ENCODE peak calls at places on chromosome 21, in five cellular contexts. F is HepG2, H is H1, A is GM12878, N is K562. Q is an unnamed sample.

GRCh38 chr21:14267071-14267470 is 51.1 kb downstream of the RBM11 start:
- DNase-seq in N (no peak), H (no peak), F (no peak), A (no peak), Q (no peak)

GRCh38 chr21:28419110-28419509 is 573.6 kb downstream of the LTN1 start:
- DNase-seq in F (no peak), H (no peak), N (no peak), A (no peak), Q (no peak)

GRCh38 chr21:31064803-31065202 is 26.5 kb upstream of the KRTAP19-8 start:
- DNase-seq in A (no peak), H (no peak), N (no peak), F (no peak), Q (no peak)

GRCh38 chr21:32021319-32022027 is 148.7 kb downstream of the HUNK start:
- DNase-seq in A (no peak), F (no peak), N (no peak), H (no peak), Q (no peak)

GRCh38 chr21:15455819-15456462 is 273.8 kb upstream of the USP25 start:
- DNase-seq in F (peak), H (no peak), N (no peak), A (no peak), Q (no peak)

GRCh38 chr21:39542736-39543135 is 70.0 kb upstream of the B3GALT5 start:
- DNase-seq in F (no peak), H (no peak), N (no peak), A (no peak), Q (no peak)

GRCh38 chr21:36550761-36551160 is 70.8 kb upstream of the CLDN14 start:
- DNase-seq in H (peak), A (no peak), F (no peak), N (no peak), Q (no peak)

GRCh38 chr21:17436626-17437111 is 76.2 kb upstream of the CXADR start:
- DNase-seq in A (no peak), F (peak), N (no peak), H (no peak), Q (no peak)

DNA sequence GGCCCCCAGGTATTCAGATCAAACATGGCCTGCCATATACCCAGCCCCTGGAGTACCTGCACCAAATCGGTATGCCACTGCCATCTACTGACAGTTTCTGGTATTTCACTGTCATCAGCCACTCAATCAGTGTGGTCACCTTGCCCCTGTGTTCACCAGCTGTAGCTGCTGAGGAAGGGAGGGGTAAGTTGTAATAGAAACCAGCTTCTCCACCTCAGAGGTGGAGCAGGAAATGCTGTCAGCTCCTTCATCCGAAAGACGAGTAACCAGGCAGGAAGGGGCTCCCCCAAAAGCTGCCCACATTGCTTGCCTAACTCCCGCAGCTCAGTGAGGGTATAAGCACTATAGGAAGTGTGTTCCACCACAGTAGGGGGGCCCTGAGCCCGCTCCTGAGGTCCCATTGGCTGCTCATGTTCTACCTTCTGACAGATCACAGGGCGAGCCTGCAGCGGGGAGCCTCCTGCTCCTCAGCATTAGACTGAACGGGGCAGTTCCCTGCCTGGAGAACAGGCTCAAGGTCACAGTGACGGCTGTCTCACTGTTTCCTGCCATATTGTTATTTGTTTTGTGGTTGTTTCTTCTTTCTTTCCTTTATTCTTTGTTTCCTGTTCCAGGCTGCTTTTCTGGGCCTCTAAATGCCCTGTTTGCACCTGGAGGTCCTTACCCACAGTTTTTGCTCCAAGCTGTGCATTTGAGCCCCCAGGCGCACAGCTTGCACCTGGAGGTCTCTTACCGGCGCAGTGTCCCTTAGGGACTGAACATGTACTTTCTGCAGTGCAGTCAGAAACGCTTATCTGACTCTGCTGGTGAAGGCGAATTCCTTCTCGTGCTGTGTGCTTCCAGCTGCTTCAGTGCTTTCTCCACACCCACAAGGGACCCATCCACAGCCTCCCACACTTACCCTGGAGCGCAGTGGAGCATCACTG is 1638.3 kb downstream of the MRPL39 start:
- DNase-seq in A (peak), N (peak), F (no peak), H (peak), Q (no peak)
- TF ChIP-seq SRF in A (no peak), N (no peak), F (no peak), H (no peak), Q (no peak)

DNA sequence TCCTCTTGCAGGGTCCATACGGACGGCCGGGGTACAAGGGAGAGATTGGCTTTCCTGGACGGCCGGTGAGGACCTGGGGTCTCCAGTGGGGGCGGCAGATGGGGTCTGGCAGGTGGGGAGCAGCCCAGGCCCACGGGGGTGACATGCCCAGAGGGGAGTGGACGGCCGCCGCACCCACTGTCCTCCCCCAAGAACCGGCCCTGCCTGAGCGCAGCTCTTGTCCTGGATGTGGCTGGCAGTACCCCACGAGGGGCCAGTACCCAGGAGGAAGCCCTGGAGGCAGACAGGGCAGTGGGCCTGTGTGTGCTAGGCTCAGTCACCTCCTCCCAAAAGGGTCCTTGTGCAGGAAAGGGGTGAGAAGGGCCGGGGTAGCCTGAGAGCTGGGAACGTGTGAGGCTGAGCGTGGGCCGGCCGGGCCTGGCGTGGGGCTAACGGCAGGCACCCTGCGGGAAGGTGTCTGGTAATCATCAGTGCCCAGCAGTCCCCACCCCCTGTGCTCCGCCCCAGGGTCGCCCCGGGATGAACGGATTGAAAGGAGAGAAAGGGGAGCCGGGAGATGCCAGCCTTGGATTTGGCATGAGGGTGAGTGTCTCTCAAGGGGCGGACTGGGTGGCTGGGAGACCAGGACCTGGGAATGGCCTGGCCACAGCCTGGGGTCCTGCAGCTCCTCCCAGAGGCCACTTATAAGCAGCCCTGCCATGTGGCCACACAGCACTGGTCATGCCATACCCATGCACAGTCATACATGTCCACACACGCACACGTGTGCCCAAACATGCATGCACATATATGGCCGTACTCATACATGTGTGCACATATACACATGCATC is 47.2 kb downstream of the SLC19A1 start:
- DNase-seq in N (no peak), H (no peak), A (no peak), F (no peak), Q (no peak)
- H3K4me3 ChIP-seq in N (no peak), H (no peak), A (no peak), F (no peak), Q (no peak)

DNA sequence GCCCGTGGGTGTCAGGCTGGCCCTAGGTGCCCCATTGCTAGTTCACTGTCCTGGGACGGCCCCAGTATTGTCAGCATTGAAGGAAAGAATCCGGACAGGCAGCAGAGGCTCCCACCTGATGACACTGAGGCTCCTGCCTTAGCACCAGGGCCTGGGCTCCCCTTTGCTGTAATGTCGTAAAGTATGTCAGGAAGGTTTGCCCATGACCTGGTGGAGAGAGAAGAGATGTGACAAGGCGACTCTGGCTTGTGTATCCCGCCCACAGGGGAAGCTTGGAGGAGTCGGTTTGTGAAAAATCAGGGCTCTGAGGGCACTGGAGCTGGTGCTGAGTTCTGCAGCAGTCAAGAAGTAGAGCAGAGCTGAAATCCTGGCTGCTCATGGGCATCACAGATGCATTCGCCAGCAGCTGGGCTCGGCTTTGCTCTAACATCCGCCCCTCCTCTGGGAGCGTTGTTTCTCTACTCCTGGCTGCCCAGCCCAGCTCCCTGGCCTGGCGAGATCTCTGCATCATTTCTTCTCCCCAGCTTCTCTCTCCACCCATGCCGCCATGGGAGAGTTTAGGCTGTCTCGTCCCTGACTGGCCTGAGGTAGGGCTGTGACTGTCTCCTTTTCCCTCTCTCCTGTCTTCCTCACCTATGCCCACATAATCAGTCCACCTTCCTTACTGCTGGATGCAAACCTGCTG is 74.1 kb downstream of the ADARB1 start:
- DNase-seq in N (no peak), F (no peak), H (peak), A (no peak), Q (no peak)
- TF ChIP-seq SRF in N (no peak), F (no peak), H (no peak), A (no peak), Q (no peak)

DNA sequence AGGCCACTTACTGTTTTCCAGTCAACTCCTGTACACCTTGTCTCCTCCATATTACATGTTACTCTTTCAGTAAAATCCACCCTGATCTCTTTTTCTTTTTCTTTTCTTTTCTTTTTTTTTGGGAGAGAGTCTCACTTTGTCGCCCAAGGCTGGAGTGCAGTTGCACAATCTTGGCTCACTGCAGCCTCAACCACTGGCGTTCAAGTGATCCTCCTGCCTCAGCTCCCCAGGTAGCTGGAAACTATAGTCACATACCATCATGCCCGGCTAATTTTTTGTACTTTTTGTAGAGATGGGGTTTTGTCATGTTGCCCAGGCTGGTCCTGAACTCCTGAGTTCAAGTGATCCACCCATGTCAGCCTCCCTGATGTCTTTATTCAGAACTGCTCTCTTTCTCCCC is 57.8 kb downstream of the CYYR1 start:
- DNase-seq in A (no peak), N (no peak), H (no peak), F (no peak), Q (no peak)
- H3K4me3 ChIP-seq in A (no peak), N (no peak), H (no peak), F (no peak), Q (no peak)

DNA sequence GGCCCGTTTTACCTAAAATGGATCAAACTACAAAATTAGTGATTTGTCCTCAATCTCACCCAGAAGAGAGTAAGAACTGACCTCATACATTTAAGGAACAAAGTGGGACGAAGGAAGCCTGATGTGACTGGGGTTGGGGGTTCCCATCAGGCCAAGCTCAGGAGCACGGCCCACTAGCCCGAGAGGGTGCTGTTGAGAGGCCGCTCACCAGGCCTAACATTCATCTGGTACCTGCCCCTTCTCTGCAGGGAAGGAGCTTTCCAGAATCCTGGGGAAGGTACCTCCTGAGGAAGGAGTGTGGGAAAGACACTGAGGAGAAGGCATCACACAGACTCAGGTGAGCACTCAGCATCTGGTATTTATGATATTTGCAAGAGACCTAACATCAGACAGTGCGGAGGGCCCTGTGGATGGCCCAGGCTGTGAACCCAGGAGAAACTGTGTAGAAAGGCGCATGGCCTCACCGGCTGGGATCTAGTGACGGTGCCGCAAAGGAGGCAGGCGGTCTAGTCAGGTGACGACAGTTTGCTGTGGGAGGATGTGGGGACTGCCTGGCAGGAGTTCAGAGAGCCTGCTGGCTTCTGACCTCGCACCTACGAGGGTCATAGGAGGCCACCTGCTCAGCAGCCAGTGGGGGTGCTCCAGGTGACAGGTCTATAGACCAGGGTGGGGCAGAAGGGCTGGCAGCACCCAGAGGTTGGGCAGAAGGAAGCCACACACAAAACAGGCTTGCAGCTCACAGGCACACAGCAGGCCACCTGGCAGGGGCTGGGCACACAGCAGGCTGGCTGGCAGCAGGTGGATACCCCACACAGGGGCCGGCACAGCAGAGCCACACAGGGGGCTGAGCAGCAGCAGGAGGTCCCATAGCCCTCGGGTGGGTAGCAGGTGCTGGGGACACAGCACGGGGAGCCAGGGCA is 543 bp downstream of the KRTAP12-4 start:
- DNase-seq in F (no peak), A (no peak), H (no peak), N (no peak), Q (no peak)
- TF ChIP-seq SRF in F (no peak), A (no peak), H (no peak), N (no peak), Q (no peak)

DNA sequence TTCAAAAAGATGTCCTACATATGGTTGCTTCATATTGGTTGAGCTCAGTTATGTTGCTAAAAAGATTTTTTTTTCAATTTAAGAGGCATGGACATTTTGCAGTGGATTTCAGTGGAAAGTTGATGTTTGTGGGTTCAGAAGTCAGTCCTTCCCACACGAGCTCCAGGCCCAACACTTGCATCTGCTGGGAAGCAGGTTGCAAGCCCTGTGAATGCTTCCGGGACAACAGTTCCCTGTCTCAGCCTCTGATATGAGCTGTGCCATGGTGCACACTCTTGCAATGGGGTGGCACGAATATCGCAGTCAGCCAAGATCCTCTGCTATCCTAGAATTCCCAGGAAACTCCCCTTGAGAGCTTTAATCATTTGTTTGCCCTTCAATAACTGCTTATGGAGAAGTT is 30.3 kb upstream of the ABCG1 start:
- DNase-seq in H (no peak), N (no peak), A (no peak), F (no peak), Q (no peak)
- H3K4me3 ChIP-seq in H (no peak), N (no peak), A (no peak), F (no peak), Q (no peak)

GRCh38 chr21:43866659-43867331 is 1.8 kb downstream of the AGPAT3 start:
- DNase-seq in N (peak), H (peak), F (peak), A (peak), Q (no peak)

GRCh38 chr21:43867332-43867703 is 2.3 kb downstream of the AGPAT3 start:
- DNase-seq in A (no peak), F (no peak), H (no peak), N (no peak), Q (no peak)

GRCh38 chr21:43866233-43866632 is 1.2 kb downstream of the AGPAT3 start:
- DNase-seq in N (peak), H (no peak), F (no peak), A (no peak), Q (no peak)

GRCh38 chr21:43868461-43868860 is 3.4 kb downstream of the AGPAT3 start:
- DNase-seq in N (no peak), A (no peak), H (no peak), F (no peak), Q (no peak)

GRCh38 chr21:43867936-43868335 is 2.9 kb downstream of the AGPAT3 start:
- DNase-seq in A (no peak), F (peak), N (no peak), H (no peak), Q (no peak)
- TF ChIP-seq SRF in A (no peak), F (no peak), N (no peak), H (no peak), Q (no peak)

GRCh38 chr21:33330726-33331125 is 6.0 kb downstream of the IFNAR1 start:
- DNase-seq in N (no peak), H (no peak), F (no peak), A (no peak), Q (no peak)

GRCh38 chr21:33325222-33326067 is 675 bp downstream of the IFNAR1 start:
- DNase-seq in H (no peak), F (peak), A (no peak), N (no peak), Q (no peak)

GRCh38 chr21:33327792-33328433 is 3.1 kb downstream of the IFNAR1 start:
- DNase-seq in F (no peak), A (no peak), N (no peak), H (no peak), Q (no peak)

GRCh38 chr21:33324311-33325221 is at the start of gene IFNAR1:
- DNase-seq in H (peak), A (peak), N (peak), F (peak), Q (peak)

DNA sequence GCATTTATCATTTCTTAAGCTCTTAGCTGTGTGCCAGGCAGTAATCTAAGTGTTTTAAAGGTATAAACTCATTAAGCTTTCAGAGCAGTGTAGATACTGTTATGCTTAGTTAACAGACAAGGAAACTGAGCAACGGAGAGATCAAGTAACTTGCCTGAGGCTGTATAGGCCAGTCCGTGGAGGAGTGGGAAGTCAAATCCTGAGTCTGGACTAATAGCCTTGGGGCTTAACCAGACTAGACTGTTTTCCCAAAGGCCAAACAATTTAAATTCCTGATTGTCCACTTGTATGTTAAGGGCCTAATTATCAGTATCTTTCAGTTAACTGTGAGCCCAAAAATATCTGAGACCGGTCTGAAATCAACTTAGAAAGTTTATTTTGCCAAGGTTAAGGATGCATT is 2.6 kb downstream of the IFNAR1 start:
- DNase-seq in N (no peak), F (no peak), A (no peak), H (no peak), Q (no peak)
- H3K4me3 ChIP-seq in N (no peak), F (no peak), A (peak), H (no peak), Q (no peak)

DNA sequence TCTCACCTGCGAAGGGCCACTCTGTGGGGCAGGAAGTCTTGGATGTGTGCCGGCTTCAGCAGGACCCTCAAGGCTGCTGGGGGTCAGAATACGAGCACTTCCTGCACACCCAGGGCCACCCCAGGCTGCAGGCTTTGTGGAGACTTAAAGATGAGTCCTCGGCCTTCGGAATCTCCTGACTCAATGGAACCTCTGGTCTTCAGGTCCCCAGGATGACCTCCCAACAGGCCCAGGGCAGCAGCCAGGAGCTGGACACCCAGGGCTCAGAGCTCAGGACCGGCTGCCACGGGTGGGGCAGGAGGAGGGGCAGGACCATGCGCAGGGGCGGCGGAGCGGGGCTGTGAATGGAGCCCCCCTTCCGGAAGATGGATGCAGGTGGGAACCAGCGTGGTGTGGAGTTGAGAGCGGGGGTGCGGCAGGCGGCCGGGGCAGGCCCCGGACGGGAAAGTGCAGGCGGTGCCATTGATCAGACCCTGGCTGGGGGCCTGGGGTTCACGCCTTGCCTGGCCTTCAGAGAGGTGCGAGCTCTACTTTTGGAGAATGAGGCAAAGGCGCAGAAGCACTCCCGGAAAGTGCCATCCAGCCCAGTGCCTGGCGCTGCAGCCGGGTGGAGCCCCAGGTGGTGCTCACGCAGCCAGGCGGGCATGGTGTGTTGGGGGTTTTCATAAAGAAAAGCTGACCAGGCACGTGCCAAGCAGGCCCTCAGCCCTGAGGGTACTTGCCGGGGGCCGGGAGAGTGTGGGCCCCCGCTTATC is 10.4 kb downstream of the COL18A1 start:
- DNase-seq in N (no peak), A (no peak), H (no peak), F (no peak), Q (no peak)
- TF ChIP-seq SRF in N (no peak), A (no peak), H (no peak), F (no peak), Q (no peak)

Q was measured in HCT116.